ENCODE peak calls at places on chromosomes 1 and 21, in six cellular contexts. One of them, this sample, is unnamed.

GRCh38 chr1:217896490-217896889 is 265.3 kb downstream of the SPATA17 start:
- DNase-seq in adrenal gland: no peak
- DNase-seq in SW480: no peak
- DNase-seq in Panc1: no peak
- DNase-seq in DMS153: no peak
- DNase-seq in stimulated activated CD4-positive, alpha-beta T cell treated with anti-CD3 and anti-CD28 coated beads, Interleukin-12 subunit alpha, Interleukin-12 subunit beta, amount 100 ng/mL, for 4 hours: no peak
- DNase-seq in this sample: no peak

GRCh38 chr1:208231929-208232360 is 12.2 kb downstream of the PLXNA2 start:
- DNase-seq in DMS153: no peak
- DNase-seq in SW480: no peak
- DNase-seq in Panc1: no peak
- DNase-seq in adrenal gland: no peak
- DNase-seq in stimulated activated CD4-positive, alpha-beta T cell treated with anti-CD3 and anti-CD28 coated beads, Interleukin-12 subunit alpha, Interleukin-12 subunit beta, amount 100 ng/mL, for 4 hours: no peak
- DNase-seq in this sample: no peak

GRCh38 chr1:175197536-175197935 is 5.0 kb upstream of the KIAA0040 start:
- DNase-seq in Panc1: no peak
- DNase-seq in DMS153: peak; percentile 62
- DNase-seq in SW480: peak; percentile 69
- DNase-seq in adrenal gland: no peak
- DNase-seq in stimulated activated CD4-positive, alpha-beta T cell treated with anti-CD3 and anti-CD28 coated beads, Interleukin-12 subunit alpha, Interleukin-12 subunit beta, amount 100 ng/mL, for 4 hours: no peak
- DNase-seq in this sample: no peak

GRCh38 chr1:70295737-70296136 is 58.8 kb downstream of the ANKRD13C start:
- DNase-seq in DMS153: no peak
- DNase-seq in adrenal gland: no peak
- DNase-seq in stimulated activated CD4-positive, alpha-beta T cell treated with anti-CD3 and anti-CD28 coated beads, Interleukin-12 subunit alpha, Interleukin-12 subunit beta, amount 100 ng/mL, for 4 hours: no peak
- DNase-seq in SW480: no peak
- DNase-seq in Panc1: no peak
- DNase-seq in this sample: no peak

GRCh38 chr1:47692196-47692595 is 254.4 kb downstream of the FOXD2 start:
- DNase-seq in DMS153: no peak
- DNase-seq in Panc1: no peak
- DNase-seq in adrenal gland: no peak
- DNase-seq in stimulated activated CD4-positive, alpha-beta T cell treated with anti-CD3 and anti-CD28 coated beads, Interleukin-12 subunit alpha, Interleukin-12 subunit beta, amount 100 ng/mL, for 4 hours: no peak
- DNase-seq in SW480: no peak
- DNase-seq in this sample: no peak

GRCh38 chr21:33197546-33197945 is 32.2 kb upstream of the IFNAR2 start:
- DNase-seq in stimulated activated CD4-positive, alpha-beta T cell treated with anti-CD3 and anti-CD28 coated beads, Interleukin-12 subunit alpha, Interleukin-12 subunit beta, amount 100 ng/mL, for 4 hours: no peak
- DNase-seq in DMS153: no peak
- DNase-seq in SW480: no peak
- DNase-seq in adrenal gland: peak; percentile 79
- DNase-seq in Panc1: no peak
- DNase-seq in this sample: no peak

GRCh38 chr1:10152709-10153284 is 57.6 kb upstream of the KIF1B start:
- DNase-seq in adrenal gland: peak; percentile 60
- DNase-seq in DMS153: no peak
- DNase-seq in Panc1: peak; percentile 2
- DNase-seq in stimulated activated CD4-positive, alpha-beta T cell treated with anti-CD3 and anti-CD28 coated beads, Interleukin-12 subunit alpha, Interleukin-12 subunit beta, amount 100 ng/mL, for 4 hours: peak; percentile 16
- DNase-seq in SW480: peak; percentile 21
- DNase-seq in this sample: no peak

GRCh38 chr1:181743878-181744312 is 260.6 kb downstream of the CACNA1E start:
- DNase-seq in SW480: no peak
- DNase-seq in DMS153: peak; percentile 31
- DNase-seq in stimulated activated CD4-positive, alpha-beta T cell treated with anti-CD3 and anti-CD28 coated beads, Interleukin-12 subunit alpha, Interleukin-12 subunit beta, amount 100 ng/mL, for 4 hours: no peak
- DNase-seq in adrenal gland: peak; percentile 35
- DNase-seq in Panc1: no peak
- DNase-seq in this sample: no peak

GRCh38 chr1:233598891-233599541 is 14.9 kb upstream of the KCNK1 start:
- DNase-seq in Panc1: no peak
- DNase-seq in DMS153: no peak
- DNase-seq in adrenal gland: peak; percentile 27
- DNase-seq in SW480: no peak
- DNase-seq in stimulated activated CD4-positive, alpha-beta T cell treated with anti-CD3 and anti-CD28 coated beads, Interleukin-12 subunit alpha, Interleukin-12 subunit beta, amount 100 ng/mL, for 4 hours: no peak
- DNase-seq in this sample: no peak

GRCh38 chr1:98315309-98315708 is 346.2 kb upstream of the SNX7 start:
- DNase-seq in DMS153: no peak
- DNase-seq in Panc1: no peak
- DNase-seq in stimulated activated CD4-positive, alpha-beta T cell treated with anti-CD3 and anti-CD28 coated beads, Interleukin-12 subunit alpha, Interleukin-12 subunit beta, amount 100 ng/mL, for 4 hours: no peak
- DNase-seq in adrenal gland: peak; percentile 18
- DNase-seq in SW480: no peak
- DNase-seq in this sample: no peak

GRCh38 chr1:17094664-17095063 is 24.6 kb downstream of the PADI2 start:
- DNase-seq in stimulated activated CD4-positive, alpha-beta T cell treated with anti-CD3 and anti-CD28 coated beads, Interleukin-12 subunit alpha, Interleukin-12 subunit beta, amount 100 ng/mL, for 4 hours: no peak
- DNase-seq in Panc1: no peak
- DNase-seq in DMS153: no peak
- DNase-seq in adrenal gland: no peak
- DNase-seq in SW480: no peak
- DNase-seq in this sample: no peak